ENCODE peak calls at places on chromosome 14, in nine cellular contexts. W, U, R, O, Q, E, C, S and A are unnamed samples.

GRCh38 chr14:104510794-104511611 is 68.6 kb upstream of the C14orf180 start:
- DNase-seq in Q (no peak), E (no peak), O (peak; percentile 76), W (no peak), C (no peak), U (peak; percentile 70), R (no peak), S (peak; percentile 22), A (peak; percentile 96)

GRCh38 chr14:92659765-92660561 is 88.5 kb downstream of the LGMN start:
- DNase-seq in E (no peak), S (no peak), U (peak; percentile 82), W (no peak), O (peak; percentile 55), C (no peak), R (no peak), Q (peak; percentile 76), A (peak; percentile 8)

GRCh38 chr14:48536318-48536717 is 860.9 kb upstream of the MDGA2 start:
- DNase-seq in W (no peak), C (no peak), O (no peak), R (no peak), E (no peak), U (no peak), S (no peak), Q (no peak), A (no peak)

GRCh38 chr14:64671591-64671990 is 32.6 kb upstream of the PLEKHG3 start:
- DNase-seq in C (no peak), W (peak; percentile 46), R (peak; percentile 58), Q (peak; percentile 84), O (no peak), E (no peak), S (peak; percentile 68), U (peak; percentile 84), A (peak; percentile 76)

GRCh38 chr14:36941783-36942521 is 230.5 kb downstream of the SLC25A21 start:
- DNase-seq in C (no peak), W (peak; percentile 26), O (peak; percentile 66), Q (peak; percentile 67), S (peak; percentile 46), R (peak; percentile 52), E (peak; percentile 79), U (peak; percentile 80), A (peak; percentile 41)

GRCh38 chr14:87847216-87847615 is 145.8 kb downstream of the GALC start:
- DNase-seq in W (no peak), Q (no peak), U (no peak), E (no peak), S (peak; percentile 6), R (no peak), O (no peak), C (no peak), A (no peak)

GRCh38 chr14:50678163-50678562 is 10.1 kb upstream of the SAV1 start:
- DNase-seq in Q (no peak), O (no peak), R (no peak), W (no peak), C (no peak), S (no peak), U (no peak), E (no peak), A (no peak)

GRCh38 chr14:47240755-47241437 is 434.5 kb downstream of the MDGA2 start:
- DNase-seq in E (no peak), U (no peak), W (no peak), Q (no peak), O (no peak), S (no peak), R (no peak), C (no peak), A (no peak)

GRCh38 chr14:31834616-31835015 is 242.5 kb upstream of the ARHGAP5 start:
- DNase-seq in U (no peak), Q (peak; percentile 71), C (no peak), O (no peak), R (no peak), W (no peak), E (no peak), S (no peak), A (no peak)

GRCh38 chr14:97077253-97077653 is 280.1 kb downstream of the VRK1 start:
- DNase-seq in R (no peak), Q (peak; percentile 5), U (peak; percentile 76), S (peak; percentile 77), E (no peak), W (no peak), C (no peak), O (peak; percentile 37), A (no peak)

GRCh38 chr14:75826599-75826998 is 155.2 kb downstream of the TGFB3 start:
- DNase-seq in O (no peak), R (no peak), W (no peak), Q (no peak), S (peak; percentile 45), U (no peak), C (no peak), E (no peak), A (no peak)

GRCh38 chr14:30864934-30865333 is 9.4 kb upstream of the COCH start:
- DNase-seq in C (no peak), U (no peak), W (no peak), S (no peak), O (no peak), E (no peak), R (no peak), Q (no peak), A (no peak)

GRCh38 chr14:27845241-27845850 is 921.2 kb upstream of the FOXG1 start:
- DNase-seq in Q (no peak), S (no peak), R (no peak), E (no peak), U (no peak), W (no peak), C (no peak), O (no peak), A (no peak)

GRCh38 chr14:30874120-30874998 is at the start of gene COCH:
- DNase-seq in Q (no peak), W (no peak), S (no peak), C (no peak), U (no peak), E (peak; percentile 56), O (peak; percentile 31), R (peak; percentile 14), A (no peak)

GRCh38 chr14:54538055-54538454 is 28.3 kb downstream of the CGRRF1 start:
- DNase-seq in Q (no peak), S (no peak), E (no peak), W (no peak), U (no peak), O (no peak), R (no peak), C (no peak), A (no peak)

GRCh38 chr14:75454963-75455546 is 27.2 kb downstream of the JDP2 start:
- DNase-seq in S (no peak), O (peak; percentile 68), E (no peak), R (no peak), W (no peak), Q (peak; percentile 85), U (no peak), C (no peak), A (peak; percentile 56)

GRCh38 chr14:78519863-78520262 is 349.7 kb downstream of the NRXN3 start:
- DNase-seq in C (no peak), O (no peak), U (peak; percentile 17), S (peak; percentile 29), R (peak; percentile 49), E (peak; percentile 68), Q (peak; percentile 18), W (no peak), A (no peak)

GRCh38 chr14:64628940-64629403 is 75.3 kb upstream of the PLEKHG3 start:
- DNase-seq in U (peak; percentile 83), C (no peak), W (peak; percentile 82), E (no peak), R (no peak), Q (peak; percentile 75), O (no peak), S (peak; percentile 62), A (no peak)

GRCh38 chr14:56176530-56176929 is 58.3 kb downstream of the PELI2 start:
- DNase-seq in O (no peak), Q (no peak), S (no peak), W (no peak), U (no peak), R (no peak), C (no peak), E (no peak), A (no peak)

GRCh38 chr14:57573193-57573592 is 79.5 kb upstream of the CCDC198 start:
- DNase-seq in R (no peak), O (no peak), U (no peak), E (no peak), W (no peak), S (no peak), C (no peak), Q (no peak), A (no peak)

GRCh38 chr14:59695198-59695597 is 118.6 kb upstream of the CCDC175 start:
- DNase-seq in C (no peak), O (no peak), S (peak; percentile 32), E (no peak), U (peak; percentile 7), Q (no peak), W (no peak), R (no peak), A (peak; percentile 78)

GRCh38 chr14:90791481-90791880 is 24.7 kb downstream of the TTC7B start:
- DNase-seq in S (no peak), C (no peak), Q (no peak), E (no peak), R (no peak), O (no peak), U (no peak), W (no peak), A (peak; percentile 65)

GRCh38 chr14:45679852-45680251 is 426.9 kb upstream of the MIS18BP1 start:
- DNase-seq in Q (peak; percentile 29), W (no peak), S (peak; percentile 69), O (no peak), E (no peak), C (no peak), R (no peak), U (no peak), A (no peak)

GRCh38 chr14:99566009-99566389 is 38.0 kb downstream of the CCDC85C start:
- DNase-seq in C (no peak), Q (no peak), W (no peak), S (peak; percentile 57), O (no peak), E (no peak), U (no peak), R (no peak), A (peak; percentile 91)

GRCh38 chr14:53927171-53927570 is 29.5 kb downstream of the BMP4 start:
- DNase-seq in Q (peak; percentile 50), U (no peak), S (no peak), W (no peak), O (no peak), E (no peak), C (no peak), R (no peak), A (no peak)

GRCh38 chr14:59691266-59691665 is 114.7 kb upstream of the CCDC175 start:
- DNase-seq in W (no peak), S (no peak), O (no peak), R (no peak), C (no peak), E (no peak), U (no peak), Q (no peak), A (no peak)

GRCh38 chr14:52067873-52068740 is 752 bp downstream of the NID2 start:
- DNase-seq in U (no peak), W (no peak), R (no peak), E (peak; percentile 28), S (no peak), O (peak; percentile 44), Q (peak; percentile 60), C (no peak), A (no peak)

GRCh38 chr14:81329640-81330385 is 70.3 kb downstream of the STON2 start:
- DNase-seq in S (peak; percentile 88), W (no peak), E (no peak), C (no peak), O (no peak), Q (no peak), U (no peak), R (no peak), A (no peak)

GRCh38 chr14:70901218-70901772 is 6.0 kb upstream of the PCNX1 start:
- DNase-seq in O (no peak), S (no peak), R (no peak), U (no peak), W (no peak), C (no peak), E (no peak), Q (peak; percentile 51), A (no peak)

GRCh38 chr14:100155049-100155621 is 4.3 kb downstream of the DEGS2 start:
- DNase-seq in U (no peak), Q (peak; percentile 25), R (no peak), W (no peak), E (peak; percentile 34), C (no peak), O (no peak), S (peak; percentile 42), A (peak; percentile 74)

GRCh38 chr14:62654641-62655040 is 390.6 kb downstream of the KCNH5 start:
- DNase-seq in W (no peak), Q (peak; percentile 51), C (no peak), O (no peak), S (no peak), U (peak; percentile 7), R (no peak), E (no peak), A (no peak)